ENCODE peak calls at places on chromosomes 2 and 18, in five cellular contexts. J is GM12878, I is HCT116, O is SK-N-SH, L is K562. T is an unnamed sample.

GRCh38 chr2:39099820-39100728 is 20.8 kb downstream of the SOS1 start:
- DNase-seq in J (no peak), I (no peak), L (no peak), O (no peak), T (no peak)

GRCh38 chr18:8794133-8794986 is 89.0 kb downstream of the MTCL1 start:
- DNase-seq in I (peak; percentile 23), J (no peak), O (peak; percentile 64), L (no peak), T (peak; percentile 66)

GRCh38 chr18:70276416-70277145 is 12.3 kb upstream of the SOCS6 start:
- DNase-seq in L (no peak), I (no peak), J (no peak), O (no peak), T (no peak)

GRCh38 chr2:45237850-45238542 is 228.7 kb upstream of the SIX2 start:
- DNase-seq in I (peak; percentile 16), L (peak; percentile 11), O (no peak), J (no peak), T (peak; percentile 83)

GRCh38 chr2:66561645-66562336 is 126.9 kb downstream of the MEIS1 start:
- DNase-seq in J (no peak), O (no peak), I (no peak), L (no peak), T (no peak)

GRCh38 chr2:101717041-101717817 is 19.7 kb downstream of the MAP4K4 start:
- DNase-seq in I (no peak), O (no peak), L (no peak), J (peak; percentile 44), T (no peak)

GRCh38 chr18:79518028-79518682 is 122.4 kb downstream of the NFATC1 start:
- DNase-seq in I (no peak), O (no peak), J (no peak), L (no peak), T (no peak)

GRCh38 chr2:161424179-161424763 is 8.2 kb downstream of the TBR1 start:
- DNase-seq in I (no peak), L (no peak), J (no peak), O (no peak), T (no peak)

GRCh38 chr2:173090973-173091660 is 15.5 kb downstream of the MAP3K20 start:
- DNase-seq in O (no peak), J (no peak), I (no peak), L (peak; percentile 75), T (no peak)

GRCh38 chr2:239956818-239957261 is 68.3 kb downstream of the NDUFA10 start:
- DNase-seq in L (no peak), I (no peak), O (no peak), J (no peak), T (no peak)

GRCh38 chr18:59272971-59273935 is at the start of gene RAX:
- DNase-seq in O (peak; percentile 94), J (no peak), L (peak; percentile 43), I (no peak), T (no peak)

GRCh38 chr18:68520406-68521075 is 194.4 kb downstream of the TMX3 start:
- DNase-seq in I (no peak), O (no peak), J (no peak), L (no peak), T (no peak)

GRCh38 chr2:157468931-157469708 is 25.2 kb upstream of the CYTIP start:
- DNase-seq in O (no peak), J (peak; percentile 95), I (no peak), L (no peak), T (no peak)

GRCh38 chr2:20077411-20077940 is 26.0 kb upstream of the LAPTM4A start:
- DNase-seq in O (no peak), J (no peak), I (no peak), L (no peak), T (peak; percentile 65)

GRCh38 chr2:157307021-157307420 is 18.6 kb downstream of the ERMN start:
- DNase-seq in J (no peak), L (no peak), O (no peak), I (no peak), T (no peak)

GRCh38 chr2:11762031-11762430 is 15.6 kb downstream of the LPIN1 start:
- DNase-seq in L (no peak), I (no peak), O (no peak), J (no peak), T (no peak)

GRCh38 chr18:8516391-8517250 is 92.6 kb upstream of the RAB12 start:
- DNase-seq in L (no peak), O (no peak), I (no peak), J (no peak), T (no peak)

GRCh38 chr2:233413529-233414272 is 59.4 kb downstream of the DGKD start:
- DNase-seq in I (peak; percentile 83), O (peak; percentile 76), J (no peak), L (no peak), T (peak; percentile 29)

GRCh38 chr18:26181343-26181826 is 44.9 kb upstream of the TAF4B start:
- DNase-seq in O (no peak), L (no peak), I (no peak), J (peak; percentile 51), T (no peak)

GRCh38 chr2:69033427-69034095 is 20.6 kb downstream of the ANTXR1 start:
- DNase-seq in L (no peak), I (no peak), J (no peak), O (no peak), T (no peak)

GRCh38 chr2:567496-567864 is 109.7 kb downstream of the TMEM18 start:
- DNase-seq in O (no peak), L (no peak), J (no peak), I (no peak), T (no peak)

GRCh38 chr2:128435576-128436497 is 117.2 kb upstream of the HS6ST1 start:
- DNase-seq in L (no peak), J (no peak), O (no peak), I (no peak), T (no peak)

GRCh38 chr2:106197878-106198277 is 3.8 kb upstream of the UXS1 start:
- DNase-seq in O (no peak), J (no peak), I (no peak), L (no peak), T (peak; percentile 93)

GRCh38 chr2:30915485-30915884 is 108.2 kb upstream of the CAPN13 start:
- DNase-seq in J (no peak), L (peak; percentile 33), I (peak; percentile 7), O (peak; percentile 77), T (peak; percentile 22)

GRCh38 chr2:120421126-120421829 is 75.3 kb downstream of the INHBB start:
- DNase-seq in J (no peak), I (no peak), L (no peak), O (no peak), T (no peak)

GRCh38 chr2:201046881-201047280 is 24.6 kb downstream of the HYCC2 start:
- DNase-seq in L (no peak), I (no peak), O (no peak), J (no peak), T (no peak)

DNA sequence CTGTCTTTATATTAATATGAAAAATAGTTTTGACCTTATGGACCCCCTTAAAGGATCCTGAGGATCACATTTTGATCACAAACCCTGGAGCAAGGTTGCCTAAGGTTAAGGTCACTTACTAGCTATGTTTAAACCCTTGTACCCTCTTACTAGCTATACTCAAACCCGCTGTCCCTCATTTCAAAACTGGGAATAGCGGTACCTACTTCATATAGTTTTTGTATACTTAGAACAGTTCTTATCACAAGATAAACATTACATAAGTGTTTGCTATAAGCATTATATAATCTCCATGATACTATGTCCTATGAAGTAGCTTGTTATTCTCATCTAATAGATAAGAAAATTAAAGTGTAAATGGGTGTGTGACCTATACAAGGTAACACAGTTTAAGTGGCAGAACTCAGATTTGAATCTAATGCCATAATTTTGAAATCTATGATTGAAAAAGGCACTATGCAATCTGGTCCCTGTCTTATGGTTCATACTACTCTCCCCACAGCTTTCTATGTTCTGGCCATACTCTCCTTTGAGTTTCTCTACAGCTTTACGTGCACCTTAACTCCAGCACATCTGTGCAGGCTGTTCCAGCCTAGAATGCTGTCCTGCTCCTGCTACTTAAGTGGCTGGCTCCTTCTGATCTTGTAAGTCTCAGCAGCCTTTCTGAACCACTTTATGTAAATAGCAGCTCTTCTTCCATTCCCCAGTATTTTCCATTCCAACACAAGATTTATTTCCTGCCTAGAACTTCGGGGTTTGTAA is 30.4 kb downstream of the HYCC2 start:
- DNase-seq in J (no peak), L (no peak), O (no peak), I (no peak), T (peak; percentile 75)
- TF ChIP-seq REST in J (no peak), L (no peak), O (no peak), I (no peak), T (no peak)

DNA sequence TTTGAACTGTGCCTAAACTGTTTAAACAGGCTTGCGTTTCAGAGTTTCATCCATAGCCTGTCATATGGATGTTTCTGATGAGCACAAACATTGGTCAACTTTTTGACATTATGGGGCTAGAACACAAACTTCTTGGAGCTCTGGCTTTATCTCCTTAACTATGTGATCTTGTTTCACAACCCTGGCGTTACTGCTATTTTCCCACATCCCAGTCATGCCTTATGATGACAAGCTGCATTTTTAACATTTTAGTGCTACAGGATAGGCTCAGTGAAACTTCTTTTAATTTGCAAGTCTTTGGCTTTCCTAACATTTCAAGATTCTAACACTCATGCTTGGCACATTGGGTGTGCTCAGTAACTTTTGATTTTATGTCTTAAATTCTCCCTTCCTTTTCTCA is 21.0 kb upstream of the PDE1A start:
- DNase-seq in I (no peak), L (no peak), J (no peak), O (no peak), T (no peak)
- TF ChIP-seq ZBTB33 in I (no peak), L (no peak), J (no peak), O (no peak), T (no peak)

GRCh38 chr2:191854385-191855372 is 7.8 kb upstream of the CAVIN2 start:
- DNase-seq in O (no peak), L (no peak), I (no peak), J (no peak), T (peak; percentile 86)

GRCh38 chr2:191857886-191858285 is 11.0 kb upstream of the CAVIN2 start:
- DNase-seq in J (no peak), I (no peak), O (no peak), L (no peak), T (no peak)

GRCh38 chr2:191855382-191855781 is 8.5 kb upstream of the CAVIN2 start:
- DNase-seq in J (no peak), O (no peak), L (no peak), I (no peak), T (no peak)

GRCh38 chr2:191857406-191857805 is 10.5 kb upstream of the CAVIN2 start:
- DNase-seq in J (no peak), O (no peak), I (no peak), L (no peak), T (no peak)

GRCh38 chr2:191856111-191856876 is 9.4 kb upstream of the CAVIN2 start:
- DNase-seq in O (no peak), I (no peak), J (no peak), L (no peak), T (no peak)
- H3K4me1 ChIP-seq in O (no peaks in the 10 kb centered on the region), I (no peaks in the 10 kb centered on the region), J (no peaks in the 10 kb centered on the region), L (no peaks in the 10 kb centered on the region), T (peaks cover 47% of the 10 kb centered on the region)

DNA sequence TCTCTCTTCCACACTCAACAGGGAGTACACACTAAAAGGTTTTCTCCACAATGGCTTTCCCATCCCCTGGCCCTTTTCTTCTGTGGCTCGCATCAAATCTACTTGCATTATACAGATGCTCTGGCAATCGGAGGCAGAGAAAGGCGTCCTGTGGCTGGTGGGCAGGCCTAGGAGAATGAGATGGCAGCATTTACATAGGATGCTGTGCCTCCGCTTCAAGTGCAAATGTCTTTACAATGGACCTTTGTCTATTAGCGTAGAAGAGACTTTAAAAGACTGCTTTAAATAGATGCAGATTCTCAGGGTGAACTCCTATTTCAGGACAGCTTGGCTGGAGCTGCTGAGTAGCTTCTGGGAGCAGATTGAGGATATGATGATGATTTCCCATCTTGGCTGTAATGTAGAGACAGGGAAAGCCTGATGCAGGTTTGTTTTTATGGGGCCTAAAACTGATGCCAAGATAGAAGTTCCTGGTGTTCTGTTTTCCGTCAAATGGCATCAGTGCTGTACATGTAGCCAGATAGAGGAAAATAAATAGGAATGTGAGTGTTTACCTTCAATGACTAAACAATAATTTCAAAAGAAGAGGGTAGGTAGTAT is 423.4 kb downstream of the RND3 start:
- DNase-seq in J (no peak), I (no peak), O (peak; percentile 14), L (no peak), T (no peak)
- TF ChIP-seq REST in J (no peak), I (no peak), O (no peak), L (no peak), T (no peak)